ENCODE peak calls at places on chromosome 1, in eight cellular contexts. G is Kasumi-1, P is HTR-8/SVneo, L is foreskin keratinocyte, I is right lobe of liver, R is NCI-H345, U is posterior vena cava, Q is kidney tubule cell. B is an unnamed sample.

GRCh38 chr1:211812584-211812983 is 18.0 kb downstream of the LPGAT1 start:
- DNase-seq in U (no peak), R (no peak), G (no peak), P (no peak), Q (no peak), I (no peak), L (no peak), B (no peak)

GRCh38 chr1:222233441-222234180 is 314.3 kb downstream of the HHIPL2 start:
- DNase-seq in L (no peak), I (no peak), Q (no peak), R (no peak), U (no peak), P (no peak), G (no peak), B (no peak)

GRCh38 chr1:39802496-39803260 is 14.0 kb upstream of the BMP8B start:
- DNase-seq in L (no peak), U (peak; percentile 70), Q (no peak), G (no peak), P (no peak), I (no peak), R (no peak), B (no peak)

GRCh38 chr1:221823149-221823548 is 81.3 kb upstream of the DUSP10 start:
- DNase-seq in L (no peak), G (no peak), R (no peak), I (no peak), P (no peak), U (no peak), Q (no peak), B (no peak)

GRCh38 chr1:192807968-192808587 is 761 bp upstream of the RGS2 start:
- DNase-seq in G (no peak), U (no peak), L (no peak), Q (peak; percentile 63), R (no peak), P (no peak), I (no peak), B (no peak)

GRCh38 chr1:53155945-53156344 is 13.5 kb upstream of the SLC1A7 start:
- DNase-seq in I (no peak), P (no peak), R (no peak), L (no peak), G (no peak), Q (no peak), U (no peak), B (no peak)

GRCh38 chr1:47703981-47704596 is 266.2 kb downstream of the FOXD2 start:
- DNase-seq in R (no peak), G (no peak), U (peak; percentile 57), P (no peak), L (no peak), I (no peak), Q (no peak), B (no peak)

GRCh38 chr1:204076891-204077290 is 4.0 kb downstream of the SOX13 start:
- DNase-seq in P (no peak), L (no peak), I (no peak), U (peak; percentile 11), Q (no peak), G (no peak), R (no peak), B (no peak)

GRCh38 chr1:36307601-36308330 is 1.6 kb downstream of the SH3D21 start:
- DNase-seq in U (no peak), I (peak; percentile 45), R (no peak), L (no peak), Q (no peak), G (no peak), P (no peak), B (peak; percentile 34)

GRCh38 chr1:84809023-84809422 is 84.0 kb downstream of the LPAR3 start:
- DNase-seq in I (no peak), P (no peak), G (no peak), R (no peak), L (no peak), Q (no peak), U (no peak), B (no peak)

GRCh38 chr1:31814041-31814511 is 1.7 kb downstream of the SPOCD1 start:
- DNase-seq in R (no peak), Q (no peak), G (no peak), P (no peak), L (no peak), U (peak; percentile 45), I (peak; percentile 31), B (no peak)

GRCh38 chr1:197838836-197839235 is 63.6 kb upstream of the DENND1B start:
- DNase-seq in U (no peak), P (peak; percentile 46), R (no peak), L (peak; percentile 59), I (no peak), Q (peak; percentile 90), G (peak; percentile 78), B (peak; percentile 33)

GRCh38 chr1:54716299-54717047 is 812 bp downstream of the TTC4 start:
- DNase-seq in G (no peak), L (peak; percentile 64), P (no peak), U (no peak), R (no peak), Q (peak; percentile 74), I (no peak), B (peak; percentile 17)

GRCh38 chr1:113297749-113298148 is 92.6 kb upstream of the MAGI3 start:
- DNase-seq in R (no peak), I (no peak), G (no peak), L (no peak), Q (no peak), P (no peak), U (no peak), B (no peak)

B was measured in HL-60.